ENCODE peak calls at places on chromosome 22, in seven cellular contexts. One of them, this sample, is unnamed.

GRCh38 chr22:45524966-45525365 is 22.3 kb downstream of the FBLN1 start:
- DNase-seq in activated CD4-positive, alpha-beta T cell treated with anti-CD3 and anti-CD28 coated beads for 36 hours: no peak
- DNase-seq in germinal center: no peak
- DNase-seq in GM19239: no peak
- DNase-seq in iris pigment epithelial cell: no peak
- DNase-seq in OCI-M1: no peak
- DNase-seq in stimulated activated CD4-positive, alpha-beta T cell treated with anti-CD3 and anti-CD28 coated beads, Interleukin-12 subunit alpha, Interleukin-12 subunit beta, amount 100 ng/mL, for 24 hours: no peak
- DNase-seq in this sample: no peak

GRCh38 chr22:41683052-41683451 is 5.6 kb downstream of the SNU13 start:
- DNase-seq in germinal center: no peak
- DNase-seq in stimulated activated CD4-positive, alpha-beta T cell treated with anti-CD3 and anti-CD28 coated beads, Interleukin-12 subunit alpha, Interleukin-12 subunit beta, amount 100 ng/mL, for 24 hours: no peak
- DNase-seq in GM19239: no peak
- DNase-seq in activated CD4-positive, alpha-beta T cell treated with anti-CD3 and anti-CD28 coated beads for 36 hours: no peak
- DNase-seq in OCI-M1: no peak
- DNase-seq in iris pigment epithelial cell: no peak
- DNase-seq in this sample: no peak

GRCh38 chr22:33737662-33738061 is 182.6 kb downstream of the LARGE1 start:
- DNase-seq in germinal center: no peak
- DNase-seq in OCI-M1: no peak
- DNase-seq in iris pigment epithelial cell: no peak
- DNase-seq in GM19239: no peak
- DNase-seq in activated CD4-positive, alpha-beta T cell treated with anti-CD3 and anti-CD28 coated beads for 36 hours: no peak
- DNase-seq in stimulated activated CD4-positive, alpha-beta T cell treated with anti-CD3 and anti-CD28 coated beads, Interleukin-12 subunit alpha, Interleukin-12 subunit beta, amount 100 ng/mL, for 24 hours: no peak
- DNase-seq in this sample: no peak

GRCh38 chr22:27804683-27805297 is 3.2 kb upstream of the MN1 start:
- DNase-seq in germinal center: peak; percentile 40
- DNase-seq in OCI-M1: peak; percentile 65
- DNase-seq in iris pigment epithelial cell: peak; percentile 57
- DNase-seq in GM19239: peak; percentile 71
- DNase-seq in activated CD4-positive, alpha-beta T cell treated with anti-CD3 and anti-CD28 coated beads for 36 hours: peak; percentile 75
- DNase-seq in stimulated activated CD4-positive, alpha-beta T cell treated with anti-CD3 and anti-CD28 coated beads, Interleukin-12 subunit alpha, Interleukin-12 subunit beta, amount 100 ng/mL, for 24 hours: peak; percentile 21
- DNase-seq in this sample: peak; percentile 59

GRCh38 chr22:25753252-25753651 is 11.3 kb downstream of the MYO18B start:
- DNase-seq in OCI-M1: no peak
- DNase-seq in germinal center: no peak
- DNase-seq in GM19239: no peak
- DNase-seq in iris pigment epithelial cell: no peak
- DNase-seq in activated CD4-positive, alpha-beta T cell treated with anti-CD3 and anti-CD28 coated beads for 36 hours: no peak
- DNase-seq in stimulated activated CD4-positive, alpha-beta T cell treated with anti-CD3 and anti-CD28 coated beads, Interleukin-12 subunit alpha, Interleukin-12 subunit beta, amount 100 ng/mL, for 24 hours: no peak
- DNase-seq in this sample: no peak

GRCh38 chr22:28435271-28435825 is 244.3 kb downstream of the TTC28 start:
- DNase-seq in germinal center: no peak
- DNase-seq in stimulated activated CD4-positive, alpha-beta T cell treated with anti-CD3 and anti-CD28 coated beads, Interleukin-12 subunit alpha, Interleukin-12 subunit beta, amount 100 ng/mL, for 24 hours: no peak
- DNase-seq in OCI-M1: no peak
- DNase-seq in iris pigment epithelial cell: no peak
- DNase-seq in GM19239: no peak
- DNase-seq in activated CD4-positive, alpha-beta T cell treated with anti-CD3 and anti-CD28 coated beads for 36 hours: no peak
- DNase-seq in this sample: no peak

GRCh38 chr22:46612904-46613605 is 7.1 kb upstream of the GRAMD4 start:
- DNase-seq in OCI-M1: no peak
- DNase-seq in iris pigment epithelial cell: no peak
- DNase-seq in germinal center: peak; percentile 42
- DNase-seq in activated CD4-positive, alpha-beta T cell treated with anti-CD3 and anti-CD28 coated beads for 36 hours: peak; percentile 58
- DNase-seq in stimulated activated CD4-positive, alpha-beta T cell treated with anti-CD3 and anti-CD28 coated beads, Interleukin-12 subunit alpha, Interleukin-12 subunit beta, amount 100 ng/mL, for 24 hours: no peak
- DNase-seq in GM19239: no peak
- DNase-seq in this sample: no peak

GRCh38 chr22:42967933-42968332 is 47.0 kb downstream of the PACSIN2 start:
- DNase-seq in activated CD4-positive, alpha-beta T cell treated with anti-CD3 and anti-CD28 coated beads for 36 hours: peak; percentile 22
- DNase-seq in stimulated activated CD4-positive, alpha-beta T cell treated with anti-CD3 and anti-CD28 coated beads, Interleukin-12 subunit alpha, Interleukin-12 subunit beta, amount 100 ng/mL, for 24 hours: no peak
- DNase-seq in germinal center: peak; percentile 22
- DNase-seq in iris pigment epithelial cell: no peak
- DNase-seq in OCI-M1: no peak
- DNase-seq in GM19239: peak; percentile 40
- DNase-seq in this sample: peak; percentile 35

GRCh38 chr22:49768961-49769690 is 58.5 kb downstream of the BRD1 start:
- DNase-seq in iris pigment epithelial cell: no peak
- DNase-seq in stimulated activated CD4-positive, alpha-beta T cell treated with anti-CD3 and anti-CD28 coated beads, Interleukin-12 subunit alpha, Interleukin-12 subunit beta, amount 100 ng/mL, for 24 hours: no peak
- DNase-seq in germinal center: no peak
- DNase-seq in activated CD4-positive, alpha-beta T cell treated with anti-CD3 and anti-CD28 coated beads for 36 hours: no peak
- DNase-seq in OCI-M1: no peak
- DNase-seq in GM19239: no peak
- DNase-seq in this sample: peak; percentile 44

GRCh38 chr22:44587004-44587793 is 89.2 kb upstream of the RTL6 start:
- DNase-seq in activated CD4-positive, alpha-beta T cell treated with anti-CD3 and anti-CD28 coated beads for 36 hours: peak; percentile 16
- DNase-seq in iris pigment epithelial cell: no peak
- DNase-seq in GM19239: no peak
- DNase-seq in OCI-M1: no peak
- DNase-seq in stimulated activated CD4-positive, alpha-beta T cell treated with anti-CD3 and anti-CD28 coated beads, Interleukin-12 subunit alpha, Interleukin-12 subunit beta, amount 100 ng/mL, for 24 hours: no peak
- DNase-seq in germinal center: no peak
- DNase-seq in this sample: peak; percentile 10

GRCh38 chr22:40509401-40510134 is 127.0 kb downstream of the MRTFA start:
- DNase-seq in germinal center: no peak
- DNase-seq in GM19239: no peak
- DNase-seq in OCI-M1: peak; percentile 68
- DNase-seq in activated CD4-positive, alpha-beta T cell treated with anti-CD3 and anti-CD28 coated beads for 36 hours: no peak
- DNase-seq in iris pigment epithelial cell: peak; percentile 92
- DNase-seq in stimulated activated CD4-positive, alpha-beta T cell treated with anti-CD3 and anti-CD28 coated beads, Interleukin-12 subunit alpha, Interleukin-12 subunit beta, amount 100 ng/mL, for 24 hours: no peak
- DNase-seq in this sample: peak; percentile 97

GRCh38 chr22:34113381-34113780 is 193.1 kb upstream of the LARGE1 start:
- DNase-seq in iris pigment epithelial cell: no peak
- DNase-seq in stimulated activated CD4-positive, alpha-beta T cell treated with anti-CD3 and anti-CD28 coated beads, Interleukin-12 subunit alpha, Interleukin-12 subunit beta, amount 100 ng/mL, for 24 hours: no peak
- DNase-seq in OCI-M1: no peak
- DNase-seq in activated CD4-positive, alpha-beta T cell treated with anti-CD3 and anti-CD28 coated beads for 36 hours: no peak
- DNase-seq in germinal center: no peak
- DNase-seq in GM19239: no peak
- DNase-seq in this sample: no peak

GRCh38 chr22:29464581-29464980 is 15.4 kb upstream of the NEFH start:
- DNase-seq in OCI-M1: no peak
- DNase-seq in iris pigment epithelial cell: no peak
- DNase-seq in activated CD4-positive, alpha-beta T cell treated with anti-CD3 and anti-CD28 coated beads for 36 hours: no peak
- DNase-seq in germinal center: no peak
- DNase-seq in GM19239: no peak
- DNase-seq in stimulated activated CD4-positive, alpha-beta T cell treated with anti-CD3 and anti-CD28 coated beads, Interleukin-12 subunit alpha, Interleukin-12 subunit beta, amount 100 ng/mL, for 24 hours: no peak
- DNase-seq in this sample: no peak

GRCh38 chr22:47057916-47058585 is 295.6 kb downstream of the TBC1D22A start:
- DNase-seq in OCI-M1: no peak
- DNase-seq in stimulated activated CD4-positive, alpha-beta T cell treated with anti-CD3 and anti-CD28 coated beads, Interleukin-12 subunit alpha, Interleukin-12 subunit beta, amount 100 ng/mL, for 24 hours: no peak
- DNase-seq in germinal center: no peak
- DNase-seq in GM19239: no peak
- DNase-seq in iris pigment epithelial cell: no peak
- DNase-seq in activated CD4-positive, alpha-beta T cell treated with anti-CD3 and anti-CD28 coated beads for 36 hours: no peak
- DNase-seq in this sample: no peak

GRCh38 chr22:36395922-36396321 is 8.2 kb upstream of the MYH9 start:
- DNase-seq in activated CD4-positive, alpha-beta T cell treated with anti-CD3 and anti-CD28 coated beads for 36 hours: no peak
- DNase-seq in GM19239: no peak
- DNase-seq in stimulated activated CD4-positive, alpha-beta T cell treated with anti-CD3 and anti-CD28 coated beads, Interleukin-12 subunit alpha, Interleukin-12 subunit beta, amount 100 ng/mL, for 24 hours: no peak
- DNase-seq in OCI-M1: peak; percentile 47
- DNase-seq in iris pigment epithelial cell: peak; percentile 80
- DNase-seq in germinal center: no peak
- DNase-seq in this sample: peak; percentile 75

GRCh38 chr22:16774911-16775529 is 50.2 kb downstream of the XKR3 start:
- DNase-seq in activated CD4-positive, alpha-beta T cell treated with anti-CD3 and anti-CD28 coated beads for 36 hours: no peak
- DNase-seq in stimulated activated CD4-positive, alpha-beta T cell treated with anti-CD3 and anti-CD28 coated beads, Interleukin-12 subunit alpha, Interleukin-12 subunit beta, amount 100 ng/mL, for 24 hours: no peak
- DNase-seq in germinal center: no peak
- DNase-seq in OCI-M1: peak; percentile 68
- DNase-seq in GM19239: no peak
- DNase-seq in iris pigment epithelial cell: no peak
- DNase-seq in this sample: no peak

GRCh38 chr22:24875862-24876506 is 70.0 kb downstream of the SGSM1 start:
- DNase-seq in germinal center: no peak
- DNase-seq in OCI-M1: peak; percentile 80
- DNase-seq in activated CD4-positive, alpha-beta T cell treated with anti-CD3 and anti-CD28 coated beads for 36 hours: peak; percentile 56
- DNase-seq in stimulated activated CD4-positive, alpha-beta T cell treated with anti-CD3 and anti-CD28 coated beads, Interleukin-12 subunit alpha, Interleukin-12 subunit beta, amount 100 ng/mL, for 24 hours: no peak
- DNase-seq in GM19239: no peak
- DNase-seq in iris pigment epithelial cell: peak; percentile 11
- DNase-seq in this sample: peak; percentile 1

GRCh38 chr22:22201185-22201924 is 43.2 kb upstream of the VPREB1 start:
- DNase-seq in OCI-M1: peak; percentile 78
- DNase-seq in germinal center: peak; percentile 75
- DNase-seq in iris pigment epithelial cell: peak; percentile 48
- DNase-seq in stimulated activated CD4-positive, alpha-beta T cell treated with anti-CD3 and anti-CD28 coated beads, Interleukin-12 subunit alpha, Interleukin-12 subunit beta, amount 100 ng/mL, for 24 hours: no peak
- DNase-seq in activated CD4-positive, alpha-beta T cell treated with anti-CD3 and anti-CD28 coated beads for 36 hours: peak; percentile 86
- DNase-seq in GM19239: peak; percentile 50
- DNase-seq in this sample: peak; percentile 33

GRCh38 chr22:37638351-37639069 is 959 bp upstream of the SH3BP1 start:
- DNase-seq in GM19239: no peak
- DNase-seq in iris pigment epithelial cell: no peak
- DNase-seq in germinal center: no peak
- DNase-seq in OCI-M1: peak; percentile 36
- DNase-seq in activated CD4-positive, alpha-beta T cell treated with anti-CD3 and anti-CD28 coated beads for 36 hours: peak; percentile 66
- DNase-seq in stimulated activated CD4-positive, alpha-beta T cell treated with anti-CD3 and anti-CD28 coated beads, Interleukin-12 subunit alpha, Interleukin-12 subunit beta, amount 100 ng/mL, for 24 hours: no peak
- DNase-seq in this sample: no peak

GRCh38 chr22:41782316-41782715 is 18.2 kb upstream of the CCDC134 start:
- DNase-seq in activated CD4-positive, alpha-beta T cell treated with anti-CD3 and anti-CD28 coated beads for 36 hours: peak; percentile 58
- DNase-seq in germinal center: no peak
- DNase-seq in GM19239: no peak
- DNase-seq in iris pigment epithelial cell: no peak
- DNase-seq in stimulated activated CD4-positive, alpha-beta T cell treated with anti-CD3 and anti-CD28 coated beads, Interleukin-12 subunit alpha, Interleukin-12 subunit beta, amount 100 ng/mL, for 24 hours: no peak
- DNase-seq in OCI-M1: no peak
- DNase-seq in this sample: no peak

GRCh38 chr22:24183321-24184031 is 2.2 kb downstream of the SUSD2 start:
- DNase-seq in stimulated activated CD4-positive, alpha-beta T cell treated with anti-CD3 and anti-CD28 coated beads, Interleukin-12 subunit alpha, Interleukin-12 subunit beta, amount 100 ng/mL, for 24 hours: no peak
- DNase-seq in activated CD4-positive, alpha-beta T cell treated with anti-CD3 and anti-CD28 coated beads for 36 hours: no peak
- DNase-seq in OCI-M1: no peak
- DNase-seq in germinal center: no peak
- DNase-seq in GM19239: no peak
- DNase-seq in iris pigment epithelial cell: no peak
- DNase-seq in this sample: no peak

GRCh38 chr22:46812786-46813185 is 50.3 kb downstream of the TBC1D22A start:
- DNase-seq in GM19239: no peak
- DNase-seq in OCI-M1: no peak
- DNase-seq in stimulated activated CD4-positive, alpha-beta T cell treated with anti-CD3 and anti-CD28 coated beads, Interleukin-12 subunit alpha, Interleukin-12 subunit beta, amount 100 ng/mL, for 24 hours: no peak
- DNase-seq in iris pigment epithelial cell: no peak
- DNase-seq in activated CD4-positive, alpha-beta T cell treated with anti-CD3 and anti-CD28 coated beads for 36 hours: no peak
- DNase-seq in germinal center: no peak
- DNase-seq in this sample: no peak

GRCh38 chr22:28014141-28015055 is 95.3 kb upstream of the PITPNB start:
- DNase-seq in GM19239: no peak
- DNase-seq in stimulated activated CD4-positive, alpha-beta T cell treated with anti-CD3 and anti-CD28 coated beads, Interleukin-12 subunit alpha, Interleukin-12 subunit beta, amount 100 ng/mL, for 24 hours: no peak
- DNase-seq in OCI-M1: no peak
- DNase-seq in iris pigment epithelial cell: no peak
- DNase-seq in germinal center: no peak
- DNase-seq in activated CD4-positive, alpha-beta T cell treated with anti-CD3 and anti-CD28 coated beads for 36 hours: no peak
- DNase-seq in this sample: no peak

GRCh38 chr22:22156348-22156715 is 88.3 kb upstream of the VPREB1 start:
- DNase-seq in activated CD4-positive, alpha-beta T cell treated with anti-CD3 and anti-CD28 coated beads for 36 hours: no peak
- DNase-seq in OCI-M1: no peak
- DNase-seq in germinal center: no peak
- DNase-seq in stimulated activated CD4-positive, alpha-beta T cell treated with anti-CD3 and anti-CD28 coated beads, Interleukin-12 subunit alpha, Interleukin-12 subunit beta, amount 100 ng/mL, for 24 hours: no peak
- DNase-seq in GM19239: no peak
- DNase-seq in iris pigment epithelial cell: no peak
- DNase-seq in this sample: no peak

GRCh38 chr22:30824711-30825110 is 130.0 kb downstream of the OSBP2 start:
- DNase-seq in iris pigment epithelial cell: no peak
- DNase-seq in germinal center: no peak
- DNase-seq in stimulated activated CD4-positive, alpha-beta T cell treated with anti-CD3 and anti-CD28 coated beads, Interleukin-12 subunit alpha, Interleukin-12 subunit beta, amount 100 ng/mL, for 24 hours: no peak
- DNase-seq in activated CD4-positive, alpha-beta T cell treated with anti-CD3 and anti-CD28 coated beads for 36 hours: no peak
- DNase-seq in OCI-M1: no peak
- DNase-seq in GM19239: no peak
- DNase-seq in this sample: no peak

GRCh38 chr22:18991138-18991432 is 55.0 kb upstream of the PRODH start:
- DNase-seq in OCI-M1: no peak
- DNase-seq in activated CD4-positive, alpha-beta T cell treated with anti-CD3 and anti-CD28 coated beads for 36 hours: no peak
- DNase-seq in iris pigment epithelial cell: no peak
- DNase-seq in stimulated activated CD4-positive, alpha-beta T cell treated with anti-CD3 and anti-CD28 coated beads, Interleukin-12 subunit alpha, Interleukin-12 subunit beta, amount 100 ng/mL, for 24 hours: no peak
- DNase-seq in germinal center: no peak
- DNase-seq in GM19239: no peak
- DNase-seq in this sample: no peak

GRCh38 chr22:30335236-30335635 is 8.5 kb upstream of the TBC1D10A start:
- DNase-seq in germinal center: no peak
- DNase-seq in iris pigment epithelial cell: no peak
- DNase-seq in activated CD4-positive, alpha-beta T cell treated with anti-CD3 and anti-CD28 coated beads for 36 hours: peak; percentile 39
- DNase-seq in stimulated activated CD4-positive, alpha-beta T cell treated with anti-CD3 and anti-CD28 coated beads, Interleukin-12 subunit alpha, Interleukin-12 subunit beta, amount 100 ng/mL, for 24 hours: no peak
- DNase-seq in GM19239: no peak
- DNase-seq in OCI-M1: no peak
- DNase-seq in this sample: no peak

GRCh38 chr22:17213976-17214375 is 5.3 kb downstream of the ADA2 start:
- DNase-seq in iris pigment epithelial cell: peak; percentile 54
- DNase-seq in germinal center: no peak
- DNase-seq in OCI-M1: peak; percentile 41
- DNase-seq in activated CD4-positive, alpha-beta T cell treated with anti-CD3 and anti-CD28 coated beads for 36 hours: peak; percentile 74
- DNase-seq in stimulated activated CD4-positive, alpha-beta T cell treated with anti-CD3 and anti-CD28 coated beads, Interleukin-12 subunit alpha, Interleukin-12 subunit beta, amount 100 ng/mL, for 24 hours: no peak
- DNase-seq in GM19239: no peak
- DNase-seq in this sample: peak; percentile 20

GRCh38 chr22:42873361-42873760 is 16.3 kb upstream of the ARFGAP3 start:
- DNase-seq in activated CD4-positive, alpha-beta T cell treated with anti-CD3 and anti-CD28 coated beads for 36 hours: no peak
- DNase-seq in stimulated activated CD4-positive, alpha-beta T cell treated with anti-CD3 and anti-CD28 coated beads, Interleukin-12 subunit alpha, Interleukin-12 subunit beta, amount 100 ng/mL, for 24 hours: no peak
- DNase-seq in iris pigment epithelial cell: no peak
- DNase-seq in germinal center: no peak
- DNase-seq in OCI-M1: no peak
- DNase-seq in GM19239: no peak
- DNase-seq in this sample: peak; percentile 13

GRCh38 chr22:23815781-23816551 is 22.8 kb downstream of the DERL3 start:
- DNase-seq in iris pigment epithelial cell: no peak
- DNase-seq in GM19239: no peak
- DNase-seq in stimulated activated CD4-positive, alpha-beta T cell treated with anti-CD3 and anti-CD28 coated beads, Interleukin-12 subunit alpha, Interleukin-12 subunit beta, amount 100 ng/mL, for 24 hours: no peak
- DNase-seq in OCI-M1: no peak
- DNase-seq in activated CD4-positive, alpha-beta T cell treated with anti-CD3 and anti-CD28 coated beads for 36 hours: no peak
- DNase-seq in germinal center: no peak
- DNase-seq in this sample: peak; percentile 36

GRCh38 chr22:30985561-30986208 is 16.6 kb downstream of the TUG1 start:
- DNase-seq in stimulated activated CD4-positive, alpha-beta T cell treated with anti-CD3 and anti-CD28 coated beads, Interleukin-12 subunit alpha, Interleukin-12 subunit beta, amount 100 ng/mL, for 24 hours: no peak
- DNase-seq in germinal center: no peak
- DNase-seq in GM19239: no peak
- DNase-seq in OCI-M1: no peak
- DNase-seq in iris pigment epithelial cell: no peak
- DNase-seq in activated CD4-positive, alpha-beta T cell treated with anti-CD3 and anti-CD28 coated beads for 36 hours: no peak
- DNase-seq in this sample: no peak

GRCh38 chr22:19818264-19819208 is 36.1 kb downstream of the GNB1L start:
- DNase-seq in germinal center: no peak
- DNase-seq in OCI-M1: no peak
- DNase-seq in GM19239: no peak
- DNase-seq in activated CD4-positive, alpha-beta T cell treated with anti-CD3 and anti-CD28 coated beads for 36 hours: no peak
- DNase-seq in iris pigment epithelial cell: no peak
- DNase-seq in stimulated activated CD4-positive, alpha-beta T cell treated with anti-CD3 and anti-CD28 coated beads, Interleukin-12 subunit alpha, Interleukin-12 subunit beta, amount 100 ng/mL, for 24 hours: no peak
- DNase-seq in this sample: no peak

GRCh38 chr22:36277482-36278291 is 24.8 kb downstream of the APOL1 start:
- DNase-seq in germinal center: peak; percentile 86
- DNase-seq in GM19239: peak; percentile 68
- DNase-seq in stimulated activated CD4-positive, alpha-beta T cell treated with anti-CD3 and anti-CD28 coated beads, Interleukin-12 subunit alpha, Interleukin-12 subunit beta, amount 100 ng/mL, for 24 hours: peak; percentile 43
- DNase-seq in OCI-M1: peak; percentile 72
- DNase-seq in iris pigment epithelial cell: peak; percentile 59
- DNase-seq in activated CD4-positive, alpha-beta T cell treated with anti-CD3 and anti-CD28 coated beads for 36 hours: peak; percentile 88
- DNase-seq in this sample: peak; percentile 73

This sample was measured in EH.